ENCODE peak calls at places on chromosomes 12 and 14, in five cellular contexts. A is stimulated activated CD4-positive, alpha-beta T cell treated with anti-CD3 and anti-CD28 coated beads, Interleukin-1b, Interleukin-23, amount 100 ng/mL, for 24 hours; O is GDM1; W is caudate nucleus; V is stimulated activated CD8-positive, alpha-beta memory T cell treated with anti-CD3 and anti-CD28 coated beads, Interleukin-4, amount 100 ng/mL, for 24 hours. C is an unnamed sample.

GRCh38 chr14:73762375-73762822 is 48.2 kb upstream of the PNMA1 start:
- DNase-seq in O (no peak), A (no peak), V (no peak), W (no peak), C (no peak)

GRCh38 chr14:71932229-71932951 is at the start of gene RGS6:
- DNase-seq in A (no peak), V (peak; percentile 11), W (peak; percentile 49), O (peak; percentile 5), C (no peak)

GRCh38 chr14:37172024-37172869 is at the start of gene SLC25A21:
- DNase-seq in V (no peak), A (no peak), W (peak; percentile 70), O (no peak), C (peak; percentile 72)

GRCh38 chr14:68945585-68946289 is 33.4 kb downstream of the ACTN1 start:
- DNase-seq in V (no peak), O (no peak), A (no peak), W (no peak), C (no peak)

GRCh38 chr14:72822946-72823611 is 70.8 kb downstream of the DPF3 start:
- DNase-seq in W (no peak), A (no peak), V (no peak), O (no peak), C (no peak)

GRCh38 chr14:23494223-23494622 is 24.7 kb downstream of the NGDN start:
- DNase-seq in A (no peak), W (no peak), O (no peak), V (no peak), C (no peak)

GRCh38 chr14:72549026-72549425 is 344.9 kb downstream of the DPF3 start:
- DNase-seq in W (no peak), A (no peak), O (no peak), V (no peak), C (no peak)

GRCh38 chr14:61140872-61141271 is 140.3 kb downstream of the TMEM30B start:
- DNase-seq in O (no peak), V (no peak), W (no peak), A (no peak), C (no peak)

GRCh38 chr12:130299574-130299973 is 38.1 kb upstream of the PIWIL1 start:
- DNase-seq in A (no peak), W (no peak), V (no peak), O (no peak), C (no peak)

GRCh38 chr12:65970821-65971220 is 146.5 kb downstream of the HMGA2 start:
- DNase-seq in V (no peak), A (no peak), O (no peak), W (no peak), C (no peak)

GRCh38 chr12:69898236-69898635 is 73.2 kb downstream of the MYRFL start:
- DNase-seq in A (no peak), W (no peak), O (no peak), V (no peak), C (no peak)

GRCh38 chr14:56219666-56220413 is 101.6 kb downstream of the PELI2 start:
- DNase-seq in W (no peak), O (no peak), V (no peak), A (no peak), C (no peak)

GRCh38 chr14:95040723-95041476 is 116.4 kb downstream of the DICER1 start:
- DNase-seq in O (no peak), W (no peak), V (no peak), A (no peak), C (no peak)

GRCh38 chr14:84071061-84071460 is 1458.9 kb upstream of the FLRT2 start:
- DNase-seq in A (no peak), O (no peak), V (no peak), W (no peak), C (no peak)

GRCh38 chr12:129212221-129212630 is 358.9 kb downstream of the GLT1D1 start:
- DNase-seq in A (no peak), V (no peak), O (no peak), W (no peak), C (no peak)

GRCh38 chr14:77098470-77099353 is 654 bp downstream of the CIPC start:
- DNase-seq in A (no peak), O (no peak), V (no peak), W (peak; percentile 73), C (peak; percentile 55)

GRCh38 chr14:88604213-88604612 is 41.4 kb downstream of the ZC3H14 start:
- DNase-seq in O (no peak), A (no peak), V (no peak), W (no peak), C (no peak)

GRCh38 chr14:64060199-64060545 is 207.4 kb downstream of the SYNE2 start:
- DNase-seq in V (no peak), A (no peak), O (no peak), W (no peak), C (no peak)

GRCh38 chr12:101040936-101041335 is 169.1 kb downstream of the SLC5A8 start:
- DNase-seq in W (no peak), V (no peak), A (no peak), O (no peak), C (no peak)

GRCh38 chr12:99020871-99021270 is 375.8 kb downstream of the APAF1 start:
- DNase-seq in W (no peak), O (no peak), A (no peak), V (no peak), C (no peak)

GRCh38 chr12:47017901-47018479 is 61.4 kb upstream of the PCED1B start:
- DNase-seq in V (no peak), W (no peak), A (no peak), O (no peak), C (no peak)

GRCh38 chr14:61188936-61189808 is 92.0 kb downstream of the TMEM30B start:
- DNase-seq in V (peak; percentile 2), O (no peak), W (peak; percentile 13), A (no peak), C (no peak)

GRCh38 chr12:57629897-57630471 is 3.0 kb downstream of the B4GALNT1 start:
- DNase-seq in O (no peak), V (no peak), A (no peak), W (peak; percentile 33), C (no peak)

GRCh38 chr12:28172434-28173030 is 17.7 kb upstream of the CCDC91 start:
- DNase-seq in W (no peak), A (no peak), O (no peak), V (no peak), C (no peak)

GRCh38 chr14:89543420-89543790 is 126.4 kb upstream of the FOXN3 start:
- DNase-seq in W (peak; percentile 34), A (no peak), V (no peak), O (no peak), C (peak; percentile 24)

C was measured in uterus.